ENCODE peak calls at places on chromosomes 5 and 9, in ten cellular contexts. L, T, K, H, P, I, A, W, G and S are unnamed samples.
A peak's percentile ranks its signal among the peaks of the same experiment; 100 is the strongest.

GRCh38 chr9:88775037-88775471 is 216.2 kb upstream of the S1PR3 start:
- DNase-seq in L (no peak), T (no peak), K (no peak), H (peak; percentile 85), P (no peak), I (no peak), A (peak; percentile 97), W (no peak), G (peak; percentile 94), S (peak; percentile 55)

GRCh38 chr5:116370886-116371285 is 203.7 kb downstream of the SEMA6A start:
- DNase-seq in L (no peak), T (peak; percentile 13), K (no peak), H (no peak), P (no peak), I (no peak), A (peak; percentile 65), W (no peak), G (peak; percentile 54), S (no peak)

GRCh38 chr5:157390179-157390923 is 69.7 kb upstream of the NIPAL4 start:
- DNase-seq in L (no peak), T (no peak), K (no peak), H (peak; percentile 97), P (peak; percentile 63), I (peak; percentile 98), A (peak; percentile 76), W (peak; percentile 14), G (peak; percentile 95), S (peak; percentile 80)

GRCh38 chr5:169415948-169416347 is 115.0 kb upstream of the SLIT3 start:
- DNase-seq in L (no peak), T (no peak), K (no peak), H (no peak), P (no peak), I (no peak), A (no peak), W (no peak), G (no peak), S (no peak)

GRCh38 chr9:1890806-1891205 is 124.3 kb upstream of the SMARCA2 start:
- DNase-seq in L (no peak), T (no peak), K (no peak), H (no peak), P (no peak), I (no peak), A (no peak), W (no peak), G (no peak), S (no peak)

GRCh38 chr5:31186672-31187267 is 6.7 kb upstream of the CDH6 start:
- DNase-seq in L (no peak), T (peak; percentile 82), K (no peak), H (peak; percentile 27), P (no peak), I (peak; percentile 66), A (peak; percentile 73), W (peak; percentile 44), G (peak; percentile 61), S (peak; percentile 36)

GRCh38 chr5:52007230-52007858 is 624.1 kb downstream of the ISL1 start:
- DNase-seq in L (no peak), T (peak; percentile 73), K (no peak), H (peak; percentile 21), P (peak; percentile 14), I (peak; percentile 69), A (peak; percentile 51), W (peak; percentile 50), G (peak; percentile 63), S (peak; percentile 2)

GRCh38 chr5:141637266-141637692 is 482 bp downstream of the RELL2 start:
- DNase-seq in L (peak; percentile 91), T (no peak), K (peak; percentile 80), H (peak; percentile 30), P (no peak), I (peak; percentile 87), A (no peak), W (no peak), G (peak; percentile 40), S (peak; percentile 26)

GRCh38 chr5:43171926-43172325 is 20.1 kb upstream of the NIM1K start:
- DNase-seq in L (no peak), T (no peak), K (no peak), H (peak; percentile 46), P (no peak), I (no peak), A (no peak), W (no peak), G (peak; percentile 35), S (no peak)